ENCODE peak calls at places on chromosomes 7 and 10, in four cellular contexts. I is HL-60, F is right lobe of liver, X is tibial nerve. C is an unnamed sample.

GRCh38 chr10:77738496-77739158 is 101.0 kb upstream of the KCNMA1 start:
- DNase-seq in I (no peak), F (no peak), X (no peak), C (no peak)

GRCh38 chr7:94414481-94414880 is 19.8 kb downstream of the COL1A2 start:
- DNase-seq in I (no peak), F (no peak), X (no peak), C (no peak)

GRCh38 chr10:46525177-46525823 is 31.2 kb downstream of the GPRIN2 start:
- DNase-seq in I (no peak), F (no peak), X (peak), C (no peak)

GRCh38 chr10:31062856-31063255 is 31.2 kb upstream of the ZNF438 start:
- DNase-seq in I (no peak), F (no peak), X (no peak), C (no peak)

GRCh38 chr7:50266893-50267386 is 37.6 kb upstream of the IKZF1 start:
- DNase-seq in I (peak), F (no peak), X (no peak), C (no peak)

GRCh38 chr7:137671920-137672319 is 174.9 kb downstream of the DGKI start:
- DNase-seq in I (no peak), F (no peak), X (no peak), C (no peak)

GRCh38 chr7:79227035-79227434 is 226.4 kb downstream of the MAGI2 start:
- DNase-seq in I (no peak), F (no peak), X (no peak), C (no peak)

GRCh38 chr10:93775330-93775729 is 17.6 kb downstream of the LGI1 start:
- DNase-seq in I (no peak), F (peak), X (no peak), C (no peak)

GRCh38 chr7:32583791-32584190 is 88.5 kb downstream of the AVL9 start:
- DNase-seq in I (no peak), F (no peak), X (no peak), C (no peak)

DNA sequence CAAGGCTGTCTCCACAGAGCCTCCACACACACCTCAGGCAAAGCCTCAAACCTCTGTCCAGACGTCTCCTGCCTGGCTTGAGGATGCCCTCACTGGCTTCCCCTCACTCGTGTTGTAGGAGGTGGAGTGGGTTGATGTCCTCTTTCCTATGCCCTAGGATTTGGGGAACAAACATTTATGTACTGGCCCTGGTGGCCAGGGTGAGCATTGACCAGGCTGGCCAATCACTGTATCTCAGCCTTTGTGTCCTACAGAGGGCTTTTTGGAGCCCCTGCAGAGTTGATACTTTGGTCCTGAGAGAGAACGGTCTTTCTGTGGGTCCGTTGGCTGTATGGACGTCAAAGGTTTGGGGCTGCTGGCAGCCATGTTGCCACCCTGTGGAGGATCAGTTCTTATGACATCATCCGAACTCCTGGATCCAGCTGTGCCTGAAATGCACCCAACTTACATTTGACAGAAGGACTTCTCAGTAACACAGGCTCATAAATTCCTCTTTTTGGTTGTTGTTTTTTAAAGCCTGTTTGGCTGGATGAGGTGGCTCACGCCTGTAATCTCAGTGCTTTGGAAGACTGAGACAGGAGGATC is 2.3 kb upstream of the GRID2IP start:
- DNase-seq in I (no peak), F (no peak), X (no peak), C (no peak)
- TF ChIP-seq CTCF in I (no peak), F (no peak), X (no peak), C (no peak)

GRCh38 chr10:132579027-132579859 is 41.7 kb downstream of the INPP5A start:
- DNase-seq in I (no peak), F (no peak), X (no peak), C (no peak)
- H3K4me3 ChIP-seq in I (no peak), F (no peak), X (no peak), C (no peak)

GRCh38 chr10:43112608-43112961 is 25.7 kb upstream of the CSGALNACT2 start:
- DNase-seq in I (no peak), F (no peak), X (no peak), C (no peak)
- TF ChIP-seq CTCF in I (no peak), F (no peak), X (no peak), C (no peak)

GRCh38 chr10:133381041-133381440 is 2.0 kb downstream of the PAOX start:
- DNase-seq in I (no peak), F (no peak), X (no peak), C (no peak)
- H3K4me3 ChIP-seq in I (no peak), F (no peak), X (no peak), C (peak)

DNA sequence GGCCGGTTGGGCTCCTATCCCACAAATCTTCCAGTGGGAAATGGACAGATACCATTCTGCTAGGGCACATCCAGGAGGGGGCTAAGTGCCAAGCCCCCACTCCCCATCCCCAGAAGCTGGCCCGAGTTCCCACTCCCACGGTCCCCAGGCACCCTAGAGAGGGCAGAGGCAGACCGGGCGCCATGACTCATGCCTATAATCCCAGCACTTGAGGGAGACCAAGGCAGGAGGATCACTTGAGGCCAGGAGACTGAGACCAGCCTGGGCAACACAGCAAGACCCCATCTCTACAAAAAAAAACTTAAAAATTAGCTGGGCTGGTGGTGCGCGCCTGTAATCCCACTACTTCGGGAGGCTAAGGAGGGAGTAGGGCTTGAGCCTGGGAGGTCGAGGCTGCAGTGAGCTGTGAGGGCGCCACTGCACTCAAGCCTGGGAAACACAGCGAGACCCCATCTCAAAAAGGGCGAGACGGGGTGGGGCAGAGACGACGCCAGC is 870 bp downstream of the GNA12 start:
- DNase-seq in I (no peak), F (no peak), X (no peak), C (no peak)
- TF ChIP-seq CTCF in I (no peak), F (no peak), X (no peak), C (no peak)